ENCODE peak calls at places on chromosomes 4 and X, in eight cellular contexts. X is sigmoid colon, Y is neural progenitor cell, A is kidney, W is ovary, Q is psoas muscle, G is astrocyte of the spinal cord, R is suprapubic skin. F is an unnamed sample.

GRCh38 chrX:77937291-77937690 is 26.8 kb downstream of the ATP7A start:
- DNase-seq in X (no peak), Y (no peak), A (no peak), W (no peak), Q (no peak), G (peak), R (no peak), F (no peak)

GRCh38 chr4:123827511-123827910 is 430.9 kb downstream of the SPRY1 start:
- DNase-seq in X (no peak), Y (no peak), A (no peak), W (no peak), Q (no peak), G (no peak), R (no peak), F (no peak)

GRCh38 chrX:143306991-143307965 is 210.0 kb downstream of the SPANXN3 start:
- DNase-seq in X (no peak), Y (no peak), A (no peak), W (no peak), Q (no peak), G (no peak), R (no peak), F (no peak)

GRCh38 chr4:81631958-81632439 is 160.3 kb upstream of the RASGEF1B start:
- DNase-seq in X (no peak), Y (no peak), A (no peak), W (no peak), Q (no peak), G (peak), R (no peak), F (peak)

GRCh38 chr4:146407669-146408084 is 114.1 kb downstream of the SLC10A7 start:
- DNase-seq in X (no peak), Y (no peak), A (no peak), W (no peak), Q (no peak), G (peak), R (no peak), F (no peak)

GRCh38 chr4:152894673-152895072 is 41.5 kb upstream of the FHDC1 start:
- DNase-seq in X (no peak), Y (no peak), A (no peak), W (no peak), Q (no peak), G (peak), R (no peak), F (no peak)

GRCh38 chr4:40933272-40934053 is 183.7 kb downstream of the NSUN7 start:
- DNase-seq in X (no peak), Y (no peak), A (no peak), W (peak), Q (no peak), G (peak), R (no peak), F (no peak)

GRCh38 chr4:141425124-141425523 is 204.4 kb downstream of the ZNF330 start:
- DNase-seq in X (no peak), Y (no peak), A (no peak), W (no peak), Q (no peak), G (peak), R (no peak), F (peak)

GRCh38 chrX:38929966-38930421 is 128.7 kb downstream of the MID1IP1 start:
- DNase-seq in X (peak), Y (no peak), A (no peak), W (no peak), Q (peak), G (peak), R (no peak), F (peak)

GRCh38 chrX:34140816-34141215 is 8.7 kb upstream of the FAM47A start:
- DNase-seq in X (no peak), Y (no peak), A (no peak), W (no peak), Q (no peak), G (no peak), R (no peak), F (no peak)

GRCh38 chr4:183571350-183572076 is 66.7 kb downstream of the ING2 start:
- DNase-seq in X (no peak), Y (no peak), A (no peak), W (peak), Q (no peak), G (peak), R (no peak), F (no peak)

GRCh38 chrX:2581296-2581695 is 80.5 kb upstream of the DHRSX start:
- DNase-seq in X (no peak), Y (no peak), A (no peak), W (no peak), Q (no peak), G (no peak), R (no peak), F (no peak)

GRCh38 chrX:18887821-18888205 is 96.1 kb downstream of the PHKA2 start:
- DNase-seq in X (no peak), Y (no peak), A (no peak), W (no peak), Q (no peak), G (no peak), R (no peak), F (no peak)

GRCh38 chr4:31442236-31442635 is 722.1 kb downstream of the PCDH7 start:
- DNase-seq in X (no peak), Y (peak), A (no peak), W (no peak), Q (no peak), G (no peak), R (no peak), F (no peak)

GRCh38 chrX:146481735-146482134 is 327.8 kb upstream of the CXorf51B start:
- DNase-seq in X (no peak), Y (peak), A (no peak), W (no peak), Q (no peak), G (no peak), R (no peak), F (no peak)

GRCh38 chr4:128653514-128654420 is 155.7 kb upstream of the JADE1 start:
- DNase-seq in X (peak), Y (peak), A (peak), W (peak), Q (no peak), G (no peak), R (no peak), F (no peak)

GRCh38 chrX:84219551-84219950 is 31.6 kb upstream of the RPS6KA6 start:
- DNase-seq in X (no peak), Y (no peak), A (no peak), W (no peak), Q (no peak), G (no peak), R (no peak), F (peak)

GRCh38 chrX:48683411-48683982 is at the start of gene WAS:
- DNase-seq in X (no peak), Y (no peak), A (no peak), W (no peak), Q (no peak), G (no peak), R (no peak), F (no peak)

GRCh38 chr4:123390846-123391456 is 5.6 kb upstream of the SPRY1 start:
- DNase-seq in X (no peak), Y (no peak), A (no peak), W (no peak), Q (no peak), G (peak), R (no peak), F (no peak)

GRCh38 chr4:41219421-41219950 is 5.1 kb upstream of the APBB2 start:
- DNase-seq in X (no peak), Y (no peak), A (no peak), W (no peak), Q (no peak), G (no peak), R (no peak), F (no peak)

GRCh38 chr4:186105721-186106335 is 1.3 kb downstream of the FAM149A start:
- DNase-seq in X (no peak), Y (peak), A (no peak), W (no peak), Q (no peak), G (no peak), R (no peak), F (peak)

GRCh38 chrX:153597351-153597750 is 1.6 kb downstream of the CCNQ start:
- DNase-seq in X (no peak), Y (no peak), A (no peak), W (no peak), Q (no peak), G (no peak), R (no peak), F (no peak)
- H3K4me3 ChIP-seq in X (no peak), Y (no peak), A (no peak), W (no peak), Q (peak), G (no peak), R (peak), F (no peak)

DNA sequence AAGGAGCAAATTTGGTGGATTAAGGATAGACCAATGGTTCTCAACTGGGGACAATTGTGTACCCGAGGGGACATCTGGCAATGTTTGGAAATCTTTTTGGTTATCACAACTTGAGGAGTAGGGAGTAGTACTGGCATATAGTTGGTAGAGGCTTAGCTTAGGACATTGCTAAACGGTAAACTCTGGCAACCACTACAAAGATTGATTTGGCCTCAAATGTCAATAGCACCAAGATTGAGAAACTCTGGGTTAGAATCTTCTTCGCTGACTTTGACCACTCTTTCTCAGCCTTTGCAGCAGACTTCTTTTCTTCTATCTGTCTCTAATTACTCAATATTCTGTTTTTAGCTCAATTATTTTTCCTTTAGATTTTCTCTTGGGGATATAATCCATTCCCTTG is 1.5 kb upstream of the NBDY start:
- DNase-seq in X (no peak), Y (no peak), A (no peak), W (no peak), Q (no peak), G (no peak), R (no peak), F (no peak)
- TF ChIP-seq CTCF in X (no peak), Y (no peak), A (no peak), W (no peak), Q (no peak), G (no peak), R (no peak), F (no peak)

DNA sequence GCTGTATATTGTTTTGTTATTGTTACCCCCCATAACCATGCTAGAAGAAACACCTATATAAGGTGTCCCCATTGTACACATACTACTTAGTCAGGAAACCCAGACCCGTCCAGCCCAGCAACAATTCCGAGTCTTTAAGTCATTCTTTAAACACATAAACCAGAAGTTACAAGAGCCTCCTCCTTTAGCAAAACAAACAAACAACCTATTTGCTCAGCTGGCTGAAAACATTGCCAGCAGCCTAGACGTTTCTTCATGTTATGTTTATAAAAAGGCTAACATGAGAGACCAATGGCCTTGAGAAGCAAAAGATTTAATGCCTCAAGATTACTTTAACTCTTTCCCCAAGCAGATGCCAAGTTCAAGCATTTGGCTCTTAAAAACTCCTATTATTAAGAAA is 1.4 kb downstream of the ACOX3 start:
- DNase-seq in X (no peak), Y (no peak), A (no peak), W (peak), Q (no peak), G (no peak), R (no peak), F (no peak)
- H3K4me3 ChIP-seq in X (no peak), Y (peak), A (no peak), W (no peak), Q (no peak), G (no peak), R (peak), F (no peak)

DNA sequence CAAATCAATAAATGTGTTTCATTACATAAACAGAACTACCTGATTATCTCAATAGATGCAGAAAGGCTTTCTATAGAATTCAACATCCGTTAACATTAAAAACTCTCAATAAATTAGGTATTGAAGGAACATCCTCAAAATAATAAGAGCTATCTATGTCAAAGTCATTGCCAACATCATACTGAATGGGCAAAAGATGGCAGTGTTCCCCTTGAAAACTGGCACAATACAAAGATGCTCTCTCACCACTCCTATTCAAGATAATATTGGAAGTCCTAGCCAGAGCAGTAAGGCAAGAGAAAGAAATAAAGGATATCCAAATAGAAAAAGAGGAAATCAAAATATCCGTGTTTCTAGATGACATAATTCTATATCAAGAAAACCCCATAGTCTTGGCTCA is 466.4 kb downstream of the MAGEE1 start:
- DNase-seq in X (no peak), Y (no peak), A (no peak), W (no peak), Q (no peak), G (no peak), R (no peak), F (no peak)
- TF ChIP-seq CTCF in X (no peak), Y (no peak), A (no peak), W (no peak), Q (no peak), G (no peak), R (no peak), F (no peak)

GRCh38 chr4:168634276-168634802 is 137.5 kb downstream of the PALLD start:
- DNase-seq in X (no peak), Y (peak), A (no peak), W (peak), Q (no peak), G (peak), R (no peak), F (peak)

GRCh38 chr4:168633474-168633873 is 136.6 kb downstream of the PALLD start:
- DNase-seq in X (no peak), Y (no peak), A (no peak), W (no peak), Q (no peak), G (no peak), R (no peak), F (no peak)

GRCh38 chr4:168632246-168632832 is 135.5 kb downstream of the PALLD start:
- DNase-seq in X (no peak), Y (peak), A (no peak), W (no peak), Q (no peak), G (no peak), R (no peak), F (no peak)

GRCh38 chr4:168631241-168632151 is 134.6 kb downstream of the PALLD start:
- DNase-seq in X (peak), Y (peak), A (peak), W (peak), Q (peak), G (peak), R (peak), F (no peak)

DNA sequence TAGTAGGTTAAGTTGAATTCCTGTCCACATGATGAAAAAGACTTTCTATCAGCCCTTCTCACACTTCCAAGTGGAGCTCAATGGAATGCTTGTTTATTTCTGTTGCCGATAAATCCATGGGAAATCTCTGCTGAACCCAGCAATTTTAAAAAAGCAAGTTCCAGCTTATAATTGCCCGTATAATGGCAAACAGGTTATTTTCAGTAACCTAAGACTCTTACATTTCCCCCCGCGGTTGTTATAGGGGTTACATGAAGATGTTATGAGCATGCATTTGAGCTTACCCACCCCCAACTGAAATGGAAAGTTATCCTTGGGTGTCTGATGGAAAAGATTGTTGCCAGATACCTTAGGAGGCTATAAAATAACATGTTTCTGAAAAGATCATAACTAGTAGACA is 136.2 kb downstream of the PALLD start:
- DNase-seq in X (no peak), Y (no peak), A (no peak), W (no peak), Q (no peak), G (peak), R (no peak), F (no peak)
- H3K4me3 ChIP-seq in X (peak), Y (peak), A (no peak), W (peak), Q (peak), G (peak), R (peak), F (no peak)

GRCh38 chr4:162894387-162894786 is 272.3 kb downstream of the NAF1 start:
- DNase-seq in X (no peak), Y (no peak), A (no peak), W (no peak), Q (no peak), G (no peak), R (no peak), F (no peak)
- TF ChIP-seq CTCF in X (no peak), Y (no peak), A (no peak), W (no peak), Q (no peak), G (no peak), R (no peak), F (no peak)

DNA sequence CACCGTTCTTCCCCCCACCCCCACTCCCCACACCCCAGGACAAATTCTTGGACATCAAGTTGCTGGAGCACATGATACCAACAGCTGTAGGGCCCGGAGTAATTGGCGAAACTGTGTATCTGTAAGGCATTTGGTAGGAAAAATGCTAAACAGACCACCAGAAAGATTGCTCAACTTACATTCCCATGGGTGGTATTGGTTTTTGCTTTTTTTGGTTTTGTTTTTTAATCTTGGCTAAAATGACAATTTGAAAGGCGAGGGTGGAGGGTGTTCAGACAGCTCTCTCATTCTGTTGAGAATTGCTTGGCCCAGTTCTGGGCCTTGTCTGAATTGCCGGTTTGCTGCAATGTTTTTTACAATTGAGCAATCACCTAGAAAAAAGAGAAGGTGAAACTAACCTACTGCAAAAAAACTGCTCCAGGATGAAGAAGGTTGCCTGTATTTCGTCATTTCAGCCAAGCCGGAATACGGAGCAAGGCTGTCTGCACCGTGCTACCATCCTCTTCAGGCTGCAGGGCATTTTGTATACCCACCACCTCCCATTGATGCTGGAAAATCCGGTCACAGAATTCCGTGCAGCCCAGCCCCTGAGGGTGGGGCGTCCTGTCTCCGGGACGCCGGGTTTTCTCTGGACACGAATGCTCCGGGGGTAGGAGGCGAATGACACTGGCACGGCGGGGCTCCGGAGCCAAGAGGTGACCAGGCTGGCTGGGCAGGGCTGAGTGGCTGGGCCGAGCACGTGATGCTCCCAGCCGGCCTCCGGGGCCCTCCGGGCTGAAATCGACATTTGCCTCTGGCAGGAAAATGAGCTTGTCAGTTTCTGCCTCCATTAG is at the start of gene CLCN4:
- DNase-seq in X (peak), Y (peak), A (peak), W (peak), Q (peak), G (no peak), R (no peak), F (peak)
- H3K4me3 ChIP-seq in X (no peak), Y (peak), A (peak), W (no peak), Q (peak), G (peak), R (peak), F (peak)

GRCh38 chr4:143185253-143186107 is 763 bp downstream of the USP38 start:
- DNase-seq in X (peak), Y (peak), A (peak), W (no peak), Q (peak), G (no peak), R (peak), F (no peak)

GRCh38 chr4:143183513-143184216 is 1.1 kb upstream of the USP38 start:
- DNase-seq in X (no peak), Y (no peak), A (no peak), W (no peak), Q (no peak), G (peak), R (no peak), F (peak)

GRCh38 chr4:143186202-143186601 is 1.5 kb downstream of the USP38 start:
- DNase-seq in X (no peak), Y (peak), A (no peak), W (no peak), Q (no peak), G (no peak), R (no peak), F (peak)

GRCh38 chr4:143184503-143185252 is at the start of gene USP38:
- DNase-seq in X (peak), Y (peak), A (peak), W (peak), Q (peak), G (peak), R (peak), F (peak)

DNA sequence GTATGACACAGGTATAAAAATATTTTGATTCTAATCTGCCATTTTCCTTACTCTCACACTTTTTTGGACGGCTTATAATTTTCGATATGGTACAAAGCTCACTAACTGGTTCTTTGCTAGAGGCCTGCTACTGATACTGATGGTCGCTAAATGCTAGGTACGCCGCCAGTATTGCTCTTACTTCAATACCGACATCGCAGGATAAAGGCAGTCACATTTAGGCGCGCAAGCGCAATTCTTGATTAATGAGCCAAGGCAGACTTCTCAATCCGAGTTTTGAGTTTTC is 557 bp upstream of the USP38 start:
- DNase-seq in X (no peak), Y (no peak), A (no peak), W (no peak), Q (no peak), G (no peak), R (no peak), F (peak)
- TF ChIP-seq CTCF in X (no peak), Y (no peak), A (no peak), W (no peak), Q (no peak), G (no peak), R (no peak), F (no peak)

GRCh38 chrX:17377047-17377692 is 2.2 kb downstream of the NHS start:
- DNase-seq in X (peak), Y (peak), A (peak), W (peak), Q (peak), G (peak), R (no peak), F (no peak)
- H3K4me3 ChIP-seq in X (peak), Y (peak), A (peak), W (peak), Q (peak), G (peak), R (peak), F (peak)

GRCh38 chrX:80432863-80433262 is 12.6 kb downstream of the TENT5D start:
- DNase-seq in X (no peak), Y (no peak), A (no peak), W (no peak), Q (no peak), G (no peak), R (no peak), F (no peak)

GRCh38 chrX:80431502-80431832 is 11.2 kb downstream of the TENT5D start:
- DNase-seq in X (no peak), Y (no peak), A (no peak), W (no peak), Q (no peak), G (no peak), R (no peak), F (no peak)

GRCh38 chrX:80432441-80432840 is 12.2 kb downstream of the TENT5D start:
- DNase-seq in X (no peak), Y (no peak), A (no peak), W (no peak), Q (no peak), G (no peak), R (no peak), F (no peak)

GRCh38 chrX:80430826-80431501 is 10.7 kb downstream of the TENT5D start:
- DNase-seq in X (no peak), Y (peak), A (no peak), W (no peak), Q (no peak), G (no peak), R (no peak), F (no peak)
- TF ChIP-seq CTCF in X (no peak), Y (peak), A (no peak), W (no peak), Q (no peak), G (no peak), R (no peak), F (peak)